ENCODE peak calls at places on chromosomes 12 and 14, in five cellular contexts. One of them, this sample, is unnamed.

GRCh38 chr14:79424462-79424861 is 786.8 kb downstream of the DIO2 start:
- DNase-seq in H1: no peak
- DNase-seq in endodermal cell: no peak
- DNase-seq in body of pancreas: no peak
- DNase-seq in heart left ventricle: no peak
- DNase-seq in this sample: no peak

GRCh38 chr12:3363608-3364007 is 127.4 kb upstream of the PRMT8 start:
- DNase-seq in endodermal cell: peak
- DNase-seq in heart left ventricle: peak
- DNase-seq in body of pancreas: peak
- DNase-seq in H1: no peak
- DNase-seq in this sample: peak

GRCh38 chr12:3600039-3600720 is 109.2 kb downstream of the PRMT8 start:
- DNase-seq in body of pancreas: no peak
- DNase-seq in H1: no peak
- DNase-seq in heart left ventricle: no peak
- DNase-seq in endodermal cell: peak
- DNase-seq in this sample: peak

GRCh38 chr14:42513837-42514236 is 907.2 kb downstream of the LRFN5 start:
- DNase-seq in body of pancreas: no peak
- DNase-seq in endodermal cell: no peak
- DNase-seq in H1: no peak
- DNase-seq in heart left ventricle: no peak
- DNase-seq in this sample: no peak

GRCh38 chr14:43105305-43105704 is 1401.8 kb downstream of the FSCB start:
- DNase-seq in body of pancreas: no peak
- DNase-seq in H1: no peak
- DNase-seq in heart left ventricle: no peak
- DNase-seq in endodermal cell: no peak
- DNase-seq in this sample: no peak

GRCh38 chr12:115758886-115759620 is 518.4 kb downstream of the MED13L start:
- DNase-seq in endodermal cell: no peak
- DNase-seq in H1: no peak
- DNase-seq in body of pancreas: no peak
- DNase-seq in heart left ventricle: no peak
- DNase-seq in this sample: no peak

GRCh38 chr14:106318700-106319099 is 792.3 kb downstream of the TMEM121 start:
- DNase-seq in endodermal cell: no peak
- DNase-seq in H1: no peak
- DNase-seq in body of pancreas: no peak
- DNase-seq in heart left ventricle: no peak
- DNase-seq in this sample: peak

GRCh38 chr12:76450690-76451089 is 102.5 kb upstream of the BBS10 start:
- DNase-seq in H1: no peak
- DNase-seq in heart left ventricle: no peak
- DNase-seq in endodermal cell: no peak
- DNase-seq in body of pancreas: no peak
- DNase-seq in this sample: no peak

GRCh38 chr12:105920161-105920684 is 218.5 kb downstream of the NUAK1 start:
- DNase-seq in body of pancreas: no peak
- DNase-seq in endodermal cell: no peak
- DNase-seq in heart left ventricle: peak
- DNase-seq in H1: no peak
- DNase-seq in this sample: peak

GRCh38 chr12:91685917-91686316 is 459.7 kb downstream of the BTG1 start:
- DNase-seq in body of pancreas: no peak
- DNase-seq in H1: no peak
- DNase-seq in endodermal cell: no peak
- DNase-seq in heart left ventricle: no peak
- DNase-seq in this sample: no peak

GRCh38 chr12:113886721-113887120 is 79.4 kb downstream of the RBM19 start:
- DNase-seq in body of pancreas: no peak
- DNase-seq in H1: no peak
- DNase-seq in heart left ventricle: no peak
- DNase-seq in endodermal cell: no peak
- DNase-seq in this sample: no peak

GRCh38 chr12:60872219-60872618 is 1276.4 kb downstream of the SLC16A7 start:
- DNase-seq in body of pancreas: no peak
- DNase-seq in endodermal cell: no peak
- DNase-seq in H1: no peak
- DNase-seq in heart left ventricle: no peak
- DNase-seq in this sample: no peak

GRCh38 chr14:35046751-35047536 is 872 bp downstream of the FAM177A1 start:
- DNase-seq in heart left ventricle: no peak
- DNase-seq in H1: no peak
- DNase-seq in endodermal cell: no peak
- DNase-seq in body of pancreas: peak
- DNase-seq in this sample: peak

GRCh38 chr12:123903301-123904065 is 69.1 kb downstream of the CCDC92 start:
- DNase-seq in endodermal cell: no peak
- DNase-seq in heart left ventricle: no peak
- DNase-seq in body of pancreas: no peak
- DNase-seq in H1: no peak
- DNase-seq in this sample: no peak

GRCh38 chr12:29334911-29335310 is 46.1 kb downstream of the ERGIC2 start:
- DNase-seq in heart left ventricle: no peak
- DNase-seq in body of pancreas: no peak
- DNase-seq in endodermal cell: no peak
- DNase-seq in H1: no peak
- DNase-seq in this sample: no peak

GRCh38 chr14:68896132-68896531 is 83.0 kb downstream of the ACTN1 start:
- DNase-seq in heart left ventricle: no peak
- DNase-seq in H1: no peak
- DNase-seq in body of pancreas: no peak
- DNase-seq in endodermal cell: peak
- DNase-seq in this sample: no peak

GRCh38 chr14:23306412-23307145 is at the start of gene BCL2L2:
- DNase-seq in heart left ventricle: peak
- DNase-seq in H1: peak
- DNase-seq in body of pancreas: peak
- DNase-seq in endodermal cell: peak
- DNase-seq in this sample: peak

GRCh38 chr12:100234591-100235304 is 32.1 kb downstream of the DEPDC4 start:
- DNase-seq in endodermal cell: no peak
- DNase-seq in H1: no peak
- DNase-seq in heart left ventricle: no peak
- DNase-seq in body of pancreas: peak
- DNase-seq in this sample: no peak

GRCh38 chr14:65303902-65304222 is 108.7 kb upstream of the FUT8 start:
- DNase-seq in body of pancreas: no peak
- DNase-seq in endodermal cell: no peak
- DNase-seq in H1: no peak
- DNase-seq in heart left ventricle: no peak
- DNase-seq in this sample: no peak

GRCh38 chr14:90300649-90301048 is 31.1 kb downstream of the NRDE2 start:
- DNase-seq in H1: no peak
- DNase-seq in endodermal cell: no peak
- DNase-seq in heart left ventricle: no peak
- DNase-seq in body of pancreas: no peak
- DNase-seq in this sample: no peak

DNA sequence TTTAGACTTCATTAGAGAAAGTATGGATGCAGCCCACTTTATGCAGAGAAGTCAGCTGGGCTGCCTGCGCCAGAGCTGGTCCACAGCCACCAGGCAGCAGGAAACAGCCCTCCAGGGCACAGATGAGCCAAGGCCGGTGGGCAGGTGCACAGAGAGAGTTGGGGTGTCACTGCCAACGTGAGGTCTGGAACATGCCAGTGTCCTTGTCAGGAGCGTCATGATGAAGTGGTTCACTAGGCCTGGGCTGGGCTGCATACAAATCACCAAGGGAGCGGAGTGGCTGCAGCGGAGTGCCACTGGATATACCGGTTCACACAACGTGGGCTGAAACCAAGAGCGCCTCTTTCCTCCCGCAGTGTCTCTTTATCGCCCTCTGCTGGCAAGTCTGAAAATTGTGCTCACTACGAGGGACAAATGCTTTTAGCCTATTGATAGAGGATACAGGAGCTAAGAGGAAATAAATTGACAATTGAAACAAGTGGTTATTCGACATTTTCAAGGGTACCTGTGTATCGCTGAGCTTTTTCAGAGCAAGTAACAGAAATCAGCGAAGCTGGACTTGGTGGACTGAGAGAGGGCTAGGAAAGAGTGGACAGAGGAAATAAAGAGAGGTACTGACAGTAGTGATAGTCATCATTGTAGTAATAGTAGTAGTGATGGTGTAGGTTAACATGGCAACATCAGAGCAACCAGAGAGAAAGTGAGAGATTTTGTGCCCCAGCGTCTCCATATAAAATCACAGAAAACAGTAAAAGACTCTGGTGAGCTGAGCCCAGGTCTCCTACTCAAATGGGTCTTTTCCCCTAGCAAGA is 52.0 kb upstream of the ITPR2 start:
- DNase-seq in body of pancreas: peak
- DNase-seq in H1: peak
- DNase-seq in heart left ventricle: peak
- DNase-seq in endodermal cell: peak
- DNase-seq in this sample: peak
- H3K4me3 ChIP-seq in body of pancreas: no peak
- H3K4me3 ChIP-seq in H1: no peak
- H3K4me3 ChIP-seq in heart left ventricle: no peak
- H3K4me3 ChIP-seq in endodermal cell: no peak
- H3K4me3 ChIP-seq in this sample: peak

GRCh38 chr12:52149651-52150241 is 42.1 kb downstream of the KRT80 start:
- DNase-seq in endodermal cell: peak
- DNase-seq in H1: no peak
- DNase-seq in heart left ventricle: no peak
- DNase-seq in body of pancreas: no peak
- DNase-seq in this sample: no peak

GRCh38 chr12:52155048-52155868 is 36.6 kb downstream of the KRT80 start:
- DNase-seq in H1: no peak
- DNase-seq in endodermal cell: peak
- DNase-seq in heart left ventricle: no peak
- DNase-seq in body of pancreas: no peak
- DNase-seq in this sample: no peak

GRCh38 chr12:52151153-52151858 is 40.5 kb downstream of the KRT80 start:
- DNase-seq in body of pancreas: no peak
- DNase-seq in heart left ventricle: no peak
- DNase-seq in H1: no peak
- DNase-seq in endodermal cell: peak
- DNase-seq in this sample: no peak

GRCh38 chr12:52151859-52152783 is 39.7 kb downstream of the KRT80 start:
- DNase-seq in H1: peak
- DNase-seq in endodermal cell: peak
- DNase-seq in body of pancreas: peak
- DNase-seq in heart left ventricle: peak
- DNase-seq in this sample: peak

DNA sequence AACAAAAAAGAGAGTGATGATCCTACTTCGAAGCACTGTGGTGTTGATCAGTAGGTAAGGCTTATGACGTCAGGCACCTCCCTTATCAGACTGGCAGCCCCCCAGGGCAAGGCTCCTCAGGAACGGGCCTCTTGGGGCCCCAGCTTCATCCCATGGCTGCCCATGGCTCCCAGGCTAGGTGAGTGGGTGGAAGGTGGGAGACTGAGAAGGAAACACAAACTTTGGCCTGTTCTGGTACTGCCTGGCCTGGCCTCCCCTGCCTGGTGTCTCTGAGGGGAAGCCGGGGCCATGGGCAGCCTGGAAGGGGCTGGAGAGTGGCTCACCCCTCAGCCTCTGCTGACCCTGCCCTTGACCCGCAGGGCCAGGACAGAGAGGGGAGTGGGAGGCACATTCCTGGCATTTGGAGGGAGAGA is 38.9 kb downstream of the KRT80 start:
- DNase-seq in heart left ventricle: no peak
- DNase-seq in H1: no peak
- DNase-seq in endodermal cell: no peak
- DNase-seq in body of pancreas: no peak
- DNase-seq in this sample: no peak
- H3K27ac ChIP-seq in heart left ventricle: no peak
- H3K27ac ChIP-seq in H1: no peak
- H3K27ac ChIP-seq in endodermal cell: no peak
- H3K27ac ChIP-seq in body of pancreas: no peak
- H3K27ac ChIP-seq in this sample: no peak

GRCh38 chr14:99387880-99388279 is 92.8 kb downstream of the SETD3 start:
- DNase-seq in endodermal cell: no peak
- DNase-seq in heart left ventricle: no peak
- DNase-seq in H1: no peak
- DNase-seq in body of pancreas: no peak
- DNase-seq in this sample: no peak

GRCh38 chr14:99391671-99392070 is 89.0 kb downstream of the SETD3 start:
- DNase-seq in heart left ventricle: no peak
- DNase-seq in H1: no peak
- DNase-seq in endodermal cell: no peak
- DNase-seq in body of pancreas: no peak
- DNase-seq in this sample: no peak

GRCh38 chr14:99393059-99393655 is 87.5 kb downstream of the SETD3 start:
- DNase-seq in body of pancreas: peak
- DNase-seq in heart left ventricle: no peak
- DNase-seq in endodermal cell: peak
- DNase-seq in H1: peak
- DNase-seq in this sample: peak

GRCh38 chr14:99388286-99388685 is 92.4 kb downstream of the SETD3 start:
- DNase-seq in endodermal cell: no peak
- DNase-seq in H1: no peak
- DNase-seq in body of pancreas: no peak
- DNase-seq in heart left ventricle: no peak
- DNase-seq in this sample: no peak

DNA sequence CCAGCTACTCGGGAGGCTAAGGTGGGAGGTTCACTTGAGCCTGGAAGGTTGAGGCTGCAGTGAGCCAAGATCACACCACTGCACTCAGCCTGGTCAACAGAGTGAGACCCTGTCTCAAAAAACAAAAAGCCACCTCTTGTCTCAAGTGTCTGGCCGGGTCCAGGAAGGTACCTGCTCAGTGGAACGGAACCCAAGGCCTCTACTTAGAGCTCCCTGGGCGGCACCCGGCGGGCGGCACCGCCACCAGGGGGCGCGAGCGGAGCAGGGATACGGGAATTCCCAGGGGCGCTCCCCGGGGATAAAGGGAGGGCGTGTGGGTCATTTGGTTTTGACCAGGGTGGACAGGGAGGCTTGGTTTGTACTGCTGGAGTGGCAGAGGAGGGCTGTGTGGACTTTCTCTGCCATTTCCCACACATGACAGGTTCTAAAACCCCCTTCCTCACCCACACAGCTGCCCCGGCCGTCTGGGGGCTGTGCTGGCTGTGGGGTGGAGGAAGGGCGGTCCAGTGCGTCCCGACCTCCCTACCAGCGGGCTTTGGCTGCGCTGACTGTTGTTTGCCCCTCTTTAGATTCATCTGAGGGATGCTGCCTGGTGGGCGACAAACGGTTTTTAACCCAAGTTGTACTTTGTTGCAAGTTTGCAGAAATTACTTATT is 91.4 kb downstream of the SETD3 start:
- DNase-seq in H1: peak
- DNase-seq in heart left ventricle: no peak
- DNase-seq in endodermal cell: peak
- DNase-seq in body of pancreas: peak
- DNase-seq in this sample: peak
- H3K4me3 ChIP-seq in H1: no peak
- H3K4me3 ChIP-seq in heart left ventricle: no peak
- H3K4me3 ChIP-seq in endodermal cell: no peak
- H3K4me3 ChIP-seq in body of pancreas: no peak
- H3K4me3 ChIP-seq in this sample: no peak

DNA sequence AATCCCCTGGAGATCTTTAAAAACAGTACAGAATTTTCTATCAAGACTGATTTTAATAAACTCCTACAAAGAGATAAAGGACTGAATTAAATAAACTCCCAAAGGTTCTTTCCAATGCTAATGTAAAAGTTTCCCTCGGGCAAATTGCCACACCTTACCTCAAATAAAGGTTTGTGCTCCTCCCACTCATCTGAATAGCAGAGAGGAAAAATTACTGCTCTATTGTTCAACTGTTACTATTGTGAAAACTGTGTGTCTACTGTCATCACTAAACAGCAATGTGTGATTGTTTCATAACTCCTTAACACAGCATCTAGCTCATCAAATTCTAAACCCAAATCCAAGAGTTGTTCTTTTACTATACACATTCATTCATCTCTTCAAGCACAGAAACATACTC is 3.2 kb downstream of the SPTLC2 start:
- DNase-seq in heart left ventricle: no peak
- DNase-seq in H1: no peak
- DNase-seq in body of pancreas: no peak
- DNase-seq in endodermal cell: no peak
- DNase-seq in this sample: no peak
- H3K27ac ChIP-seq in heart left ventricle: no peak
- H3K27ac ChIP-seq in H1: no peak
- H3K27ac ChIP-seq in body of pancreas: no peak
- H3K27ac ChIP-seq in endodermal cell: no peak
- H3K27ac ChIP-seq in this sample: no peak

This sample was measured in testis.